ENCODE peak calls at places on chromosomes 5 and 9, in seven cellular contexts. Z is foreskin fibroblast, G is GM06990, M is sigmoid colon, R is mesendoderm, P is fibroblast of mammary gland, B is psoas muscle. D is an unnamed sample.

GRCh38 chr5:138111937-138112336 is 27.3 kb downstream of the NME5 start:
- DNase-seq in M (no peak), R (no peak), P (no peak), G (no peak), B (no peak), Z (no peak), D (no peak)

GRCh38 chr5:59732301-59732700 is 161.2 kb downstream of the PDE4D start:
- DNase-seq in M (no peak), Z (no peak), G (no peak), B (no peak), P (no peak), R (no peak), D (no peak)

GRCh38 chr9:20335668-20336332 is 286.5 kb downstream of the MLLT3 start:
- DNase-seq in M (no peak), G (no peak), R (no peak), Z (no peak), P (no peak), B (no peak), D (no peak)

GRCh38 chr5:129963359-129963758 is 59.1 kb downstream of the CHSY3 start:
- DNase-seq in Z (peak), P (peak), B (peak), G (no peak), M (no peak), R (no peak), D (peak)

GRCh38 chr9:123039617-123040219 is 6.3 kb downstream of the GPR21 start:
- DNase-seq in M (no peak), Z (no peak), G (no peak), R (no peak), B (no peak), P (no peak), D (no peak)

GRCh38 chr5:163456840-163457239 is 3.1 kb downstream of the NUDCD2 start:
- DNase-seq in Z (no peak), P (no peak), R (no peak), M (no peak), B (no peak), G (no peak), D (no peak)

GRCh38 chr5:154520861-154521453 is 42.9 kb upstream of the HAND1 start:
- DNase-seq in Z (peak), G (no peak), P (no peak), R (peak), M (no peak), B (no peak), D (no peak)

GRCh38 chr5:149177911-149178565 is 36.7 kb downstream of the ABLIM3 start:
- DNase-seq in G (no peak), R (peak), B (no peak), Z (no peak), P (no peak), M (no peak), D (no peak)

GRCh38 chr5:92863666-92864065 is 717.4 kb downstream of the NR2F1-AS1 start:
- DNase-seq in P (no peak), R (no peak), M (no peak), B (no peak), G (no peak), Z (no peak), D (no peak)

GRCh38 chr9:30774326-30774725 is 1610.1 kb upstream of the ACO1 start:
- DNase-seq in Z (no peak), M (no peak), R (peak), G (no peak), B (peak), P (no peak), D (no peak)

GRCh38 chr5:93055556-93055955 is 525.5 kb downstream of the NR2F1-AS1 start:
- DNase-seq in G (no peak), B (no peak), Z (no peak), R (no peak), P (peak), M (no peak), D (peak)

GRCh38 chr5:168209561-168209960 is 81.9 kb upstream of the WWC1 start:
- DNase-seq in G (no peak), R (no peak), B (no peak), P (no peak), M (no peak), Z (no peak), D (peak)

GRCh38 chr5:67374378-67374777 is 177.8 kb upstream of the CD180 start:
- DNase-seq in R (no peak), P (no peak), Z (no peak), M (no peak), G (peak), B (no peak), D (no peak)

GRCh38 chr5:38447786-38448185 is 108.7 kb downstream of the LIFR start:
- DNase-seq in R (no peak), P (peak), Z (peak), M (no peak), B (peak), G (no peak), D (no peak)

GRCh38 chr9:129776938-129777768 is 24.3 kb upstream of the PTGES start:
- DNase-seq in B (peak), P (peak), G (no peak), R (peak), M (peak), Z (peak), D (peak)

GRCh38 chr9:74006935-74007334 is 490.2 kb upstream of the RORB start:
- DNase-seq in P (peak), G (no peak), B (no peak), M (no peak), R (peak), Z (peak), D (no peak)

GRCh38 chr9:129383415-129384088 is 205.5 kb upstream of the IER5L start:
- DNase-seq in B (peak), M (peak), G (peak), Z (peak), P (peak), R (peak), D (peak)

GRCh38 chr5:165202144-165202910 is 1696.9 kb downstream of the MAT2B start:
- DNase-seq in B (no peak), R (no peak), Z (no peak), G (no peak), P (no peak), M (no peak), D (no peak)

GRCh38 chr5:27568811-27569210 is 530.4 kb upstream of the CDH9 start:
- DNase-seq in B (no peak), R (no peak), P (peak), G (no peak), M (no peak), Z (no peak), D (no peak)

GRCh38 chr9:79667716-79668458 is 96.1 kb downstream of the TLE4 start:
- DNase-seq in G (no peak), Z (no peak), B (no peak), R (no peak), M (no peak), P (no peak), D (no peak)

GRCh38 chr5:36054646-36055045 is 12.0 kb downstream of the UGT3A2 start:
- DNase-seq in P (no peak), G (no peak), R (no peak), M (no peak), B (no peak), Z (no peak), D (no peak)

GRCh38 chr9:19154135-19154612 is 26.9 kb upstream of the PLIN2 start:
- DNase-seq in M (peak), G (no peak), P (peak), Z (peak), B (no peak), R (peak), D (peak)

GRCh38 chr5:83919071-83920041 is 198.7 kb upstream of the HAPLN1 start:
- DNase-seq in B (no peak), M (no peak), R (no peak), Z (peak), G (no peak), P (no peak), D (no peak)

GRCh38 chr5:37396352-37396751 is 17.2 kb downstream of the WDR70 start:
- DNase-seq in M (no peak), P (no peak), R (no peak), B (no peak), G (no peak), Z (no peak), D (no peak)

GRCh38 chr9:134913713-134914500 is 3.8 kb downstream of the FCN1 start:
- DNase-seq in G (no peak), Z (no peak), P (no peak), B (peak), R (no peak), M (no peak), D (no peak)

GRCh38 chr5:485113-485942 is 38.9 kb downstream of the SLC9A3 start:
- DNase-seq in Z (no peak), R (no peak), P (no peak), G (no peak), B (no peak), M (no peak), D (no peak)

GRCh38 chr9:91431485-91431884 is 7.9 kb upstream of the NFIL3 start:
- DNase-seq in R (no peak), Z (no peak), B (no peak), G (no peak), M (no peak), P (no peak), D (no peak)

GRCh38 chr5:112975721-112976431 is 722 bp upstream of the DCP2 start:
- DNase-seq in P (no peak), Z (no peak), B (no peak), R (no peak), G (no peak), M (no peak), D (no peak)

GRCh38 chr9:115204827-115205506 is 87.0 kb upstream of the TNC start:
- DNase-seq in Z (peak), G (no peak), B (no peak), M (no peak), R (no peak), P (peak), D (peak)

DNA sequence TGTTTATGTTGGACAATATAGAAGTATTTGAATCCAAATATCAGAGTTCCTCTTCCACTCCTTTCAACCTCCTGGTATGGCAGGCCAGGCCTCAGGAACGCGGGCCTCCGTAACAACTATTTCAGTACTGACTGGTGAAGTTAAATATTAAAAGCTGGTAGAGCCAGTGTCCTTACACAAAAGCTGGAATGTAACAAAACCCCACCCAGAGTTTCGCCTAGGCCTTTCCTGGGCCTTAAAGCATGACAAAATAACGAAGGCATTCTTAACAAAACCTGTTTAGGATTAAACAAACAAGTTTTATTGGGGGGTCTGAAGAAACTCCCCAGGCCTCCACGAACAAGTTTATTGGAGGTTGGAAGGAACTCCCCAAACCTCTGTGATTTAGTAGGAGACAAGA is 61.6 kb upstream of the GNE start:
- DNase-seq in R (no peak), G (no peak), M (no peak), B (no peak), Z (peak), P (no peak), D (no peak)
- H3K4me3 ChIP-seq in R (no peak), G (no peak), M (no peak), B (no peak), Z (no peak), P (no peak), D (no peak)

GRCh38 chr9:105296445-105296844 is 52.0 kb downstream of the SLC44A1 start:
- DNase-seq in P (no peak), R (no peak), B (no peak), G (no peak), Z (no peak), M (no peak), D (no peak)

GRCh38 chr9:105297442-105298097 is 53.1 kb downstream of the SLC44A1 start:
- DNase-seq in P (no peak), Z (no peak), G (no peak), R (peak), M (no peak), B (no peak), D (no peak)

GRCh38 chr9:105295151-105295550 is 50.7 kb downstream of the SLC44A1 start:
- DNase-seq in B (no peak), M (no peak), Z (no peak), G (no peak), P (no peak), R (no peak), D (no peak)

GRCh38 chr9:105295986-105296385 is 51.5 kb downstream of the SLC44A1 start:
- DNase-seq in P (peak), R (no peak), M (no peak), B (no peak), G (no peak), Z (peak), D (no peak)

GRCh38 chr9:105296889-105297288 is 52.4 kb downstream of the SLC44A1 start:
- DNase-seq in G (no peak), P (peak), B (no peak), R (peak), Z (peak), M (no peak), D (peak)
- H3K4me3 ChIP-seq in G (no peak), P (no peak), B (no peak), R (no peak), Z (no peak), M (no peak), D (no peak)

GRCh38 chr5:167030500-167031120 is 1260.8 kb upstream of the WWC1 start:
- DNase-seq in P (peak), Z (peak), M (no peak), R (peak), G (no peak), B (no peak), D (no peak)

GRCh38 chr5:167029488-167029887 is 1262.0 kb upstream of the WWC1 start:
- DNase-seq in R (no peak), Z (no peak), B (no peak), P (peak), G (no peak), M (no peak), D (no peak)
- H3K4me3 ChIP-seq in R (no peak), Z (no peak), B (no peak), P (no peak), G (no peak), M (no peak), D (no peak)

DNA sequence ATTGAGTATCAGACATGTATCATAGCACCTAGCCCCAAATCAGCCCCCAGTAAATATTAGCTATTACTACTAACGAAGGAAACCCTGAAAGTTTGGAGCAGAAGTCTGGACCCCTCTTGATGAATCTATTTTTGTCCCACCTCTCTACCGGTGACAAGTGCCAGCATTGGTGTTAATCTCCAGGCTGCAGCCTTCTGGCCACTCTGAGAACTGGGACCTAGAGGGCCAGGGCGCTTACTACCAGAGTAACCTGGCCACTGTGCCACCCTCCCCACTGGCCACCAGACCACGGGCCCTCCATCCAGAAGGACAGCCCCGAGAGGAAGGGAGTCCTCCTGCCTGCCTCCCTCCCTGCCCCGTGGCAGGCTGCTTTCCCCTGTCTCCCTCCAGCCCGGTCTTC is 349 bp downstream of the KCNMB1 start:
- DNase-seq in G (no peak), P (no peak), B (no peak), Z (no peak), M (no peak), R (no peak), D (no peak)
- H3K4me3 ChIP-seq in G (peak), P (no peak), B (peak), Z (no peak), M (peak), R (no peak), D (no peak)

GRCh38 chr9:117815315-117815714 is 111.1 kb downstream of the TLR4 start:
- DNase-seq in M (no peak), Z (no peak), R (no peak), P (no peak), G (no peak), B (no peak), D (no peak)
- H3K4me3 ChIP-seq in M (no peak), Z (no peak), R (no peak), P (no peak), G (no peak), B (no peak), D (no peak)

GRCh38 chr9:32580631-32581300 is 7.8 kb upstream of the NDUFB6 start:
- DNase-seq in M (no peak), P (no peak), R (peak), B (no peak), Z (peak), G (no peak), D (no peak)
- H3K4me3 ChIP-seq in M (no peak), P (no peak), R (no peak), B (no peak), Z (no peak), G (no peak), D (no peak)

GRCh38 chr5:65482280-65482726 is 583 bp upstream of the ADAMTS6 start:
- DNase-seq in B (no peak), G (no peak), M (no peak), R (no peak), P (peak), Z (peak), D (peak)

GRCh38 chr5:65481635-65482271 is at the start of gene ADAMTS6:
- DNase-seq in R (peak), P (peak), B (peak), M (peak), G (peak), Z (peak), D (peak)

GRCh38 chr5:65479527-65479926 is 2.2 kb downstream of the ADAMTS6 start:
- DNase-seq in B (no peak), P (no peak), M (no peak), Z (peak), G (no peak), R (no peak), D (no peak)

GRCh38 chr5:65481171-65481575 is 547 bp downstream of the ADAMTS6 start:
- DNase-seq in B (no peak), G (no peak), R (no peak), P (peak), M (no peak), Z (no peak), D (no peak)

DNA sequence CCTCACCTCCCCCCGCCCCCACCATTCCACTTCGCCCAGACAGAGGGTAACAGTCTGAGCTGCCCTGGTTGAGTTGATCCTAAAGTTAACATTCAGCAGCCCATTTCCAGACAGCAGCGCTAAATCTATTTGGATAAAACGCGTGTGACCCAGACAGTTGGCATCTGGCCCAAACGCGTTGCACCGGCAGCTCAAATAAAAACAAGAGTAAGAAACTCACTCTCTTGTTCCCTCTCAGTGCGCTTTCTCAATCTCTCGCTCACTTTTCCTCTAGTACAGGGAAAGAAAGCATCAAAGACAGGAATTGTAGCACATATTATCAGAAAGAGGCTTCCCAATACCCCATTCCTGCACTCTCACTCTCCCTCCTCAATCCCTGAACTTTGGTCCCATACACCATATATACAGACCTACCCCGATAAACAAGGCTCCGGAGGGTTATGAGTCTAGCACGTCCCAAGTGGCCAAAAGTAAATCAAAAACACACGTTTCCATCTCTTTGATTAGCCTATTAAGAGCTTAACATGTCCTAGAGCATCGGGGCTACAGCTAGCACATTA is 1.3 kb downstream of the ADAMTS6 start:
- DNase-seq in B (peak), Z (peak), R (peak), P (peak), M (peak), G (peak), D (peak)
- H3K4me3 ChIP-seq in B (peak), Z (peak), R (peak), P (peak), M (peak), G (peak), D (peak)

GRCh38 chr9:38650564-38650963 is 30.2 kb upstream of the ANKRD18A start:
- DNase-seq in G (no peak), B (no peak), R (no peak), Z (no peak), P (no peak), M (no peak), D (no peak)
- H3K4me3 ChIP-seq in G (no peak), B (no peak), R (no peak), Z (no peak), P (no peak), M (no peak), D (no peak)

DNA sequence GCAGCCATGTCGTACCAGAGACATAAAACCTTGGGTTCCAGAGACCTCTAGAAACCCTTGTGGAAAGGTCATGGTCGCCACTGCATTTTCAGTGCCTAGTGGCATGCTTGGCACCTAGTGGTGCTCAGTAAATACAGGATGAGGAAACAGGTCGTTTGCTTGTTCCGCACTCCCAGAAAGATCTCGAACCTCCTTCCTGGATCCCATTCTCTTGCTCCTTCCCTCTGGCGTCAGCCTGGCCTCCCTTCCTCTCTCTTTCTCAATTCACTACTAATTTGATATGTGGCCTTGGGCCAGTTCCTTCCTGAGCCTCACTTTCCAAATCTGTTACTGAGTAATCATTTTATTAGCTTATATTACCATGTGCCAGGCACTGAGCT is 4.4 kb downstream of the NDST1 start:
- DNase-seq in P (peak), M (no peak), R (no peak), G (no peak), B (peak), Z (peak), D (no peak)
- H3K4me3 ChIP-seq in P (no peak), M (no peak), R (no peak), G (no peak), B (no peak), Z (no peak), D (no peak)

GRCh38 chr5:6730807-6731206 is 17.6 kb downstream of the TENT4A start:
- DNase-seq in B (no peak), P (no peak), R (no peak), M (no peak), G (no peak), Z (no peak), D (no peak)
- H3K4me3 ChIP-seq in B (no peak), P (no peak), R (no peak), M (no peak), G (no peak), Z (no peak), D (no peak)